ENCODE peak calls at places on chromosomes 3 and 15, in four cellular contexts. C is mesenchymal stem cell; G is cardiac muscle cell; F is CD8-positive, alpha-beta memory T cell. U is an unnamed sample.

GRCh38 chr3:179526989-179527391 is 35.7 kb upstream of the ACTL6A start:
- DNase-seq in C (peak; percentile 90), G (peak; percentile 93), F (no peak), U (no peak)

GRCh38 chr3:72112435-72112834 is 327.5 kb upstream of the PROK2 start:
- DNase-seq in C (no peak), G (no peak), F (no peak), U (no peak)

GRCh38 chr3:179486806-179487205 is 35.5 kb upstream of the GNB4 start:
- DNase-seq in C (no peak), G (no peak), F (no peak), U (no peak)

GRCh38 chr15:77402740-77403379 is 17.0 kb downstream of the PEAK1 start:
- DNase-seq in C (peak; percentile 66), G (peak; percentile 82), F (no peak), U (no peak)

GRCh38 chr15:76993114-76993715 is 1.7 kb upstream of the PSTPIP1 start:
- DNase-seq in C (no peak), G (no peak), F (no peak), U (no peak)

GRCh38 chr15:87547470-87548181 is 708.9 kb downstream of the NTRK3 start:
- DNase-seq in C (no peak), G (peak; percentile 80), F (no peak), U (no peak)

GRCh38 chr3:151743860-151744259 is 10.1 kb downstream of the AADACL2 start:
- DNase-seq in C (no peak), G (peak; percentile 42), F (no peak), U (no peak)

GRCh38 chr15:62173215-62173614 is 8.1 kb upstream of the C2CD4B start:
- DNase-seq in C (no peak), G (peak; percentile 73), F (no peak), U (no peak)

GRCh38 chr3:56297281-56297680 is 171.0 kb downstream of the ERC2 start:
- DNase-seq in C (no peak), G (no peak), F (no peak), U (no peak)

GRCh38 chr3:13673207-13673606 is 124.3 kb downstream of the FBLN2 start:
- DNase-seq in C (no peak), G (no peak), F (no peak), U (no peak)

GRCh38 chr15:70187331-70187730 is 89.6 kb upstream of the TLE3 start:
- DNase-seq in C (no peak), G (no peak), F (no peak), U (no peak)

GRCh38 chr15:29613951-29614382 is 208.3 kb downstream of the TJP1 start:
- DNase-seq in C (no peak), G (no peak), F (no peak), U (no peak)

GRCh38 chr3:128456776-128457715 is 9.6 kb downstream of the DNAJB8 start:
- DNase-seq in C (no peak), G (no peak), F (no peak), U (peak; percentile 25)

GRCh38 chr3:42014949-42015533 is 53.1 kb upstream of the ULK4 start:
- DNase-seq in C (peak; percentile 45), G (peak; percentile 60), F (no peak), U (no peak)

DNA sequence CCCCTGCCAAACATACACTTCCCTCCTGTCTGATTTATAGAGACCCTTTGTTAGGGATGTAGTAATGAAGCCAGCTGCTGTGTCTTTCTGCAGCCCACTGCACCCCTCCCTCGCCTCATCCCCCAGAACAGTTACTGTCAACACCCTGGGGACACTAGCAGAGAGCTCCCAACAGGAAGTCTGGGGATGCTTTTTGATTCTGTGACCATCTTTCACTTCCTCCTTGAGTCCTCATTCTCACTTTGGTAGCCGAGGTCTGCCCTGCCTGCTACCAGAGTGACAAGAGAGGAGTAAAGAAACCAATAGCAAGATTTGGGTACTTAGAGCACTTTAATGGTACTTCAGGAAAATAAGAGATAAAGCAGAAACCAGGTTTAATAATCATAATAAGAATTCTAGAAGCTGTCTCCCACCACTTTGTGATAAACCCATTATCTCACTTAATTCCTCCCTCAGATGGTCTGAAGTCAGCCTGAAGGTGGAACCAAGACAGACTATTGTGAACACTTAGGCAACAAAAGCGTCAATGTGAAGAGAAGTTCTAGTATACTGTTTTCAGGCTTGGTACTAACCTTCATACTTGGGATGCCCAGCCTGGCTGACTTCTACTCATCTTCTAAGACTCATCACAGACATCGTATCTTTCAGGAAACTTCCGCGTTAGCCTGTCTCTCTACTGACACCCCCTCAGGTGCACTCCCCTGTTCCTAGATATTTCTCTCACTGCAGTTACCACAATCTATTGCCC is 201.4 kb downstream of the SATB1 start:
- DNase-seq in C (no peak), G (no peak), F (peak; percentile 1), U (peak; percentile 77)
- H3K4me3 ChIP-seq in C (no peak overlapping the region), G (no peak overlapping the region), F (no peak overlapping the region), U (no peak overlapping the region)

DNA sequence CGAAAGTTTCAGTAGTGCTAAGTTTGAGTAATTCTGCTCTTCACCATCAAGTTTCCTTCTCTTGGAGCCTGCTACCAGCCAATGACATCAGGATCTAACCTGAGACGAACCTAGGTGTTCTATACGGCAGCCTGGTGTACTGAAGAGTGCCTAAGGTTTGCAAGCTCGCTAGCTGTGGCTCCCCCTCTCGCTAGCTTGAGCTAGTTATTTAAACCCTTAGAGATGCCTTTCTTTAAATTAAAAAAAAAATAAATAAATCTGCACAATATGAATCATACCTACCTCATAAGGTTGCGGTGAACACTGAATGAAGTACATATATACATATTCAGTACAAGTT is 1.4 kb upstream of the COL8A1 start:
- DNase-seq in C (peak; percentile 62), G (peak; percentile 63), F (no peak), U (no peak)
- H3K4me3 ChIP-seq in C (no peak overlapping the region), G (peak overlapping the region; percentile 23), F (no peak overlapping the region), U (no peak overlapping the region)

GRCh38 chr3:32105291-32106131 is 909 bp upstream of the GPD1L start:
- DNase-seq in C (peak; percentile 36), G (peak; percentile 10), F (no peak), U (no peak)
- H3K4me3 ChIP-seq in C (no peak overlapping the region), G (no peak overlapping the region), F (peak overlapping the region; percentile 76), U (peak overlapping the region; percentile 38)

GRCh38 chr15:99403597-99403996 is 152.3 kb downstream of the LRRC28 start:
- DNase-seq in C (no peak), G (no peak), F (no peak), U (no peak)
- H3K4me3 ChIP-seq in C (no peak overlapping the region), G (no peak overlapping the region), F (no peak overlapping the region), U (no peak overlapping the region)

GRCh38 chr3:183538475-183538874 is 17.0 kb downstream of the KLHL6 start:
- DNase-seq in C (no peak), G (no peak), F (no peak), U (no peak)
- H3K4me3 ChIP-seq in C (no peak overlapping the region), G (no peak overlapping the region), F (no peak overlapping the region), U (no peak overlapping the region)

DNA sequence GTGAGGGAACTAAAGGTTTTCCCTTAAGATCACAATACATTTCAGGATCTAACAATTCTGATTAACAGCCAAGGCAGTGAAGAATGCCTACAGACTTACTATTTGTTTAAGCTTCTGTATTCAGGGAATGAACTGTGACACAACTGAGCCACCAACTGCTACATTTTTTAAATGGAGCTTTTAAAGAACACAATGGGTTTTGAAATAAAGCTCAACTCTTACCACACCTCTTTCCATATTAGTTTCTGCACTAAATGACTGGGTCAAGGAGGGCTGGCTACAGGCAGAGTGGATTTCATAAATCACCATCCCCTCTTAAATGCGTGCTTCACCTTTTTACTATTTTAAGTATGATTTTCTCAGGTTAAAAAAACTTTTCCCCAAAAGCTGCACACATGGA is 100.2 kb downstream of the TMCC1 start:
- DNase-seq in C (peak; percentile 20), G (peak; percentile 37), F (no peak), U (no peak)
- H3K4me3 ChIP-seq in C (no peak overlapping the region), G (no peak overlapping the region), F (no peak overlapping the region), U (no peak overlapping the region)

DNA sequence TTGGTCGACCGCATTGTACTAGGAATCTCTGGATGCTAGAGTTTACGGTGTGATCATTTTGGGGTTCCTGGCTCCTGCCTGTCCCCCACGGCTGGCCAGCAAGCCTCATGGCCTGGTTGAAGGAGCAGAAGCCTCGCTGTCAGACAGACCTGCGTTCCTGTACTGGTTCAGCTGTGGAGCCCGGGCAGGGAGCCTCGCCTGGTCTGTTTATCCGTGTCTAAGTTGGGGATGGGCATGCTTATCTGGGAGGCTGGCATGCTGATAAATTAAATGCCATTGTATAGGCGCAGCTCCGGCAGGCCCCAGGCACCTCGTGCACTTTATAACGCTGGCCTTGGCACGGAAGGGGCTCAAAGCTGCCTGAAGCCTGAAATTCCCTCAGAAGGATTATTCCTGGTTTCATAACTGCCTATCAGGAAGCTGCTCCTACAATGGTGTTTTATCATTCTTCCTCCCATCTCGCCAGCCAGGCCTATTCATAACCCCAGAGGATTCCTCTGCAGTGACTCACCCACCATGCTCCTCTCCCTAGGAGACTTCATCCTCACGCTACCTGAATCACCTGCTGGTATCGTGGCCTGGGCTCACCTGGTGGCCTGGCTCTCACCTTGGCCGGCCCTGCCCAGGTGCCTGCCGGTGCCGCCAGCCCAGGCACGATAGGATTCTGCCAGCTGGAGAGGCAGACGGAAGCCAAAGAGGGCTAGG is 110.9 kb downstream of the ASB7 start:
- DNase-seq in C (peak; percentile 78), G (peak; percentile 86), F (no peak), U (no peak)
- H3K4me3 ChIP-seq in C (no peak overlapping the region), G (no peak overlapping the region), F (no peak overlapping the region), U (no peak overlapping the region)

GRCh38 chr15:44726568-44727461 is 9.5 kb upstream of the TRIM69 start:
- DNase-seq in C (peak; percentile 96), G (peak; percentile 95), F (peak; percentile 85), U (peak; percentile 94)
- H3K4me3 ChIP-seq in C (no peak overlapping the region), G (no peak overlapping the region), F (peak overlapping the region; percentile 59), U (peak overlapping the region; percentile 27)

GRCh38 chr3:69731080-69731479 is 8.2 kb upstream of the MITF start:
- DNase-seq in C (no peak), G (no peak), F (no peak), U (no peak)
- H3K4me3 ChIP-seq in C (no peak overlapping the region), G (no peak overlapping the region), F (no peak overlapping the region), U (no peak overlapping the region)